ENCODE peak calls at places on chromosomes 5 and 9, in five cellular contexts. One of them, this sample, is unnamed.

GRCh38 chr5:168015506-168015905 is 275.9 kb upstream of the WWC1 start:
- DNase-seq in Calu3: no peak
- DNase-seq in tibial artery: no peak
- DNase-seq in SK-N-SH: no peak
- DNase-seq in RWPE2: no peak
- DNase-seq in this sample: no peak

GRCh38 chr9:89522261-89522978 is 24.5 kb upstream of the SEMA4D start:
- DNase-seq in Calu3: no peak
- DNase-seq in tibial artery: peak; percentile 54
- DNase-seq in SK-N-SH: no peak
- DNase-seq in RWPE2: no peak
- DNase-seq in this sample: no peak

GRCh38 chr9:129209109-129209508 is 31.0 kb upstream of the IER5L start:
- DNase-seq in Calu3: no peak
- DNase-seq in RWPE2: no peak
- DNase-seq in SK-N-SH: no peak
- DNase-seq in tibial artery: no peak
- DNase-seq in this sample: no peak

GRCh38 chr9:131397100-131397790 is 3.4 kb downstream of the PRRC2B start:
- DNase-seq in Calu3: no peak
- DNase-seq in SK-N-SH: no peak
- DNase-seq in RWPE2: no peak
- DNase-seq in tibial artery: no peak
- DNase-seq in this sample: peak; percentile 14

GRCh38 chr9:85142461-85143401 is 473.2 kb downstream of the NTRK2 start:
- DNase-seq in RWPE2: no peak
- DNase-seq in Calu3: no peak
- DNase-seq in tibial artery: peak; percentile 64
- DNase-seq in SK-N-SH: peak; percentile 20
- DNase-seq in this sample: no peak

GRCh38 chr9:99341686-99342085 is 119.6 kb downstream of the SEC61B start:
- DNase-seq in SK-N-SH: no peak
- DNase-seq in Calu3: no peak
- DNase-seq in tibial artery: no peak
- DNase-seq in RWPE2: no peak
- DNase-seq in this sample: no peak

GRCh38 chr9:107336718-107337360 is 53.8 kb downstream of the RAD23B start:
- DNase-seq in RWPE2: no peak
- DNase-seq in Calu3: peak; percentile 44
- DNase-seq in SK-N-SH: no peak
- DNase-seq in tibial artery: no peak
- DNase-seq in this sample: no peak

GRCh38 chr5:132476853-132477729 is 13.5 kb downstream of the IRF1 start:
- DNase-seq in SK-N-SH: no peak
- DNase-seq in Calu3: no peak
- DNase-seq in RWPE2: peak; percentile 66
- DNase-seq in tibial artery: peak; percentile 57
- DNase-seq in this sample: peak; percentile 62

GRCh38 chr9:89422151-89422918 is 75.6 kb downstream of the SEMA4D start:
- DNase-seq in RWPE2: no peak
- DNase-seq in Calu3: no peak
- DNase-seq in tibial artery: no peak
- DNase-seq in SK-N-SH: no peak
- DNase-seq in this sample: no peak

GRCh38 chr5:174073088-174073487 is 27.6 kb downstream of the NSG2 start:
- DNase-seq in Calu3: no peak
- DNase-seq in SK-N-SH: no peak
- DNase-seq in RWPE2: no peak
- DNase-seq in tibial artery: no peak
- DNase-seq in this sample: no peak

GRCh38 chr5:129459485-129460120 is 495 bp upstream of the ADAMTS19 start:
- DNase-seq in RWPE2: peak; percentile 59
- DNase-seq in SK-N-SH: peak; percentile 44
- DNase-seq in tibial artery: no peak
- DNase-seq in Calu3: no peak
- DNase-seq in this sample: peak; percentile 87

GRCh38 chr5:133404724-133405123 is 207.6 kb downstream of the FSTL4 start:
- DNase-seq in RWPE2: no peak
- DNase-seq in Calu3: no peak
- DNase-seq in SK-N-SH: no peak
- DNase-seq in tibial artery: no peak
- DNase-seq in this sample: no peak

GRCh38 chr9:93220627-93221425 is 36.9 kb downstream of the WNK2 start:
- DNase-seq in RWPE2: no peak
- DNase-seq in Calu3: no peak
- DNase-seq in SK-N-SH: no peak
- DNase-seq in tibial artery: no peak
- DNase-seq in this sample: no peak

GRCh38 chr9:120043448-120043847 is 536.5 kb downstream of the CDK5RAP2 start:
- DNase-seq in SK-N-SH: no peak
- DNase-seq in tibial artery: no peak
- DNase-seq in RWPE2: no peak
- DNase-seq in Calu3: no peak
- DNase-seq in this sample: no peak

GRCh38 chr9:124665391-124666058 is 105.6 kb downstream of the NR6A1 start:
- DNase-seq in RWPE2: no peak
- DNase-seq in SK-N-SH: no peak
- DNase-seq in Calu3: peak; percentile 11
- DNase-seq in tibial artery: no peak
- DNase-seq in this sample: no peak

GRCh38 chr9:137029058-137029922 is 1.3 kb upstream of the ABCA2 start:
- DNase-seq in RWPE2: no peak
- DNase-seq in Calu3: peak; percentile 79
- DNase-seq in SK-N-SH: peak; percentile 90
- DNase-seq in tibial artery: peak; percentile 82
- DNase-seq in this sample: no peak

GRCh38 chr9:121682201-121682600 is 30.8 kb downstream of the DAB2IP start:
- DNase-seq in SK-N-SH: no peak
- DNase-seq in Calu3: no peak
- DNase-seq in RWPE2: no peak
- DNase-seq in tibial artery: no peak
- DNase-seq in this sample: peak; percentile 44

GRCh38 chr5:54909911-54910870 is 75.2 kb downstream of the ESM1 start:
- DNase-seq in Calu3: no peak
- DNase-seq in RWPE2: no peak
- DNase-seq in SK-N-SH: no peak
- DNase-seq in tibial artery: no peak
- DNase-seq in this sample: no peak

GRCh38 chr5:27124590-27124989 is 86.2 kb upstream of the CDH9 start:
- DNase-seq in RWPE2: no peak
- DNase-seq in tibial artery: no peak
- DNase-seq in Calu3: peak; percentile 14
- DNase-seq in SK-N-SH: peak; percentile 45
- DNase-seq in this sample: no peak

GRCh38 chr5:67350185-67350584 is 153.6 kb upstream of the CD180 start:
- DNase-seq in Calu3: no peak
- DNase-seq in SK-N-SH: no peak
- DNase-seq in tibial artery: no peak
- DNase-seq in RWPE2: no peak
- DNase-seq in this sample: no peak

GRCh38 chr9:7316967-7317366 is 482.6 kb downstream of the DMAC1 start:
- DNase-seq in RWPE2: no peak
- DNase-seq in Calu3: no peak
- DNase-seq in SK-N-SH: no peak
- DNase-seq in tibial artery: no peak
- DNase-seq in this sample: no peak

GRCh38 chr5:6633469-6634326 is 458 bp downstream of the SRD5A1 start:
- DNase-seq in tibial artery: peak; percentile 69
- DNase-seq in SK-N-SH: peak; percentile 70
- DNase-seq in RWPE2: peak; percentile 68
- DNase-seq in Calu3: peak; percentile 45
- DNase-seq in this sample: no peak
- TF ChIP-seq CTCF in tibial artery: peak; percentile 10
- TF ChIP-seq CTCF in SK-N-SH: no peak
- TF ChIP-seq CTCF in RWPE2: no peak
- TF ChIP-seq CTCF in Calu3: no peak
- TF ChIP-seq CTCF in this sample: no peak

DNA sequence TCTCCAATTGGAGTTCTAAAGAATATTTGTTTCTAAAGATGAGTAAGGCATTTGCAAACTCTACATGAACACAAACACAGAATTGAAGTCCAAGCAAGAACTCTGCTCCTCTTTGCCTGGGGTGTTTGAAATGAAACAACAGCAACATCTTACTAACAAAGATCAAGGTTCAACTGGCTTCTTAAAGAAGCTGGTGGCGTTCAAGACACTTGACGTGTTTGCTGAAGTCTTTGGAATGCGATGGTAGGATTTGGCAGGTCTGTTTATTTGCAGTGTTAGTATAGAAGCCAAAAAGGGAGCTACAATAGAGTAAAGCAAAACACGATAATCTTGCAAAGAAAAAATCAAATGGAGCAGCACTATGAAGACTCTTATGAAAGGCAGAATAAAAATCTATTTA is 94.9 kb downstream of the BASP1 start:
- DNase-seq in Calu3: no peak
- DNase-seq in SK-N-SH: no peak
- DNase-seq in RWPE2: no peak
- DNase-seq in tibial artery: no peak
- DNase-seq in this sample: no peak
- TF ChIP-seq CTCF in Calu3: no peak
- TF ChIP-seq CTCF in SK-N-SH: no peak
- TF ChIP-seq CTCF in RWPE2: no peak
- TF ChIP-seq CTCF in tibial artery: no peak
- TF ChIP-seq CTCF in this sample: no peak

DNA sequence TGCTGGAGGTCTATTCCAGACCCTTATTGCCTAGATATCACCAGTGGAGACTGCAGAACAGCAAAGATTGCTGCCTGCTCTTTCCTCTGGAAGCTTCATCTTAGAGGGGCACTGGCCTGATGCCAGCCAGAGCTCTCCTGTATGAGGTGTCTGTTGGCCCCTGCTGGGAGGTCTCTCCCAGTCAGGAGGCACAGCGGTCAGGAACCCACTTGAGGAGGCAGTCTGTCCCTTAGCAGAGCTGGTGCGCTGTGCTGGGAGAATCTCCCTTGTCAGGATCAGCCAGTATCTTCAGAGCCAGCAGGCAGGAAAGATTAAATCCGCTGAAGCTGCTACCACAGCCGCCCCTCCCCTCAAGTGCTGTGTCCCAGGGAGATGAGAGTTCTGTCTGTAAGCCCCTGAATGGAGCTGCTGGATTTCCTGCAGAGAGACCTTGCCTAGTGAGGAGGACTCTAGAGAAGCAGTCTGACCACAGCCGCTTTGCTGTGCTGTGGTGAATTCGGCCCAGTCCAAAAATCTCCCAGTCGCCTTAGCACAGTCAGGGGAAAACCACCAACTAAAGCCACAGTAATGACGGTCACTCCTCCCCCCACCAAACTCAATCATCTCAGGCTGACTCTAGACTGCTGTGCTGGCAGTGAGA is 124.1 kb downstream of the JAKMIP2 start:
- DNase-seq in RWPE2: no peak
- DNase-seq in SK-N-SH: no peak
- DNase-seq in tibial artery: no peak
- DNase-seq in Calu3: no peak
- DNase-seq in this sample: no peak
- TF ChIP-seq CTCF in RWPE2: no peak
- TF ChIP-seq CTCF in SK-N-SH: no peak
- TF ChIP-seq CTCF in tibial artery: no peak
- TF ChIP-seq CTCF in Calu3: no peak
- TF ChIP-seq CTCF in this sample: no peak

GRCh38 chr5:88230546-88231066 is 38.0 kb downstream of the TMEM161B start:
- DNase-seq in Calu3: no peak
- DNase-seq in tibial artery: no peak
- DNase-seq in SK-N-SH: no peak
- DNase-seq in RWPE2: no peak
- DNase-seq in this sample: no peak
- TF ChIP-seq CTCF in Calu3: no peak
- TF ChIP-seq CTCF in tibial artery: no peak
- TF ChIP-seq CTCF in SK-N-SH: no peak
- TF ChIP-seq CTCF in RWPE2: no peak
- TF ChIP-seq CTCF in this sample: no peak

GRCh38 chr5:32145378-32145777 is 28.7 kb downstream of the GOLPH3 start:
- DNase-seq in RWPE2: no peak
- DNase-seq in tibial artery: no peak
- DNase-seq in Calu3: no peak
- DNase-seq in SK-N-SH: no peak
- DNase-seq in this sample: no peak

GRCh38 chr5:32147959-32148358 is 26.2 kb downstream of the GOLPH3 start:
- DNase-seq in tibial artery: no peak
- DNase-seq in SK-N-SH: no peak
- DNase-seq in Calu3: no peak
- DNase-seq in RWPE2: no peak
- DNase-seq in this sample: no peak

GRCh38 chr5:32147236-32147635 is 26.9 kb downstream of the GOLPH3 start:
- DNase-seq in tibial artery: no peak
- DNase-seq in RWPE2: no peak
- DNase-seq in Calu3: no peak
- DNase-seq in SK-N-SH: no peak
- DNase-seq in this sample: no peak

GRCh38 chr5:32144637-32145207 is 29.4 kb downstream of the GOLPH3 start:
- DNase-seq in SK-N-SH: peak; percentile 21
- DNase-seq in RWPE2: no peak
- DNase-seq in tibial artery: no peak
- DNase-seq in Calu3: no peak
- DNase-seq in this sample: no peak

GRCh38 chr5:32143991-32144636 is 30.0 kb downstream of the GOLPH3 start:
- DNase-seq in tibial artery: no peak
- DNase-seq in RWPE2: no peak
- DNase-seq in SK-N-SH: no peak
- DNase-seq in Calu3: no peak
- DNase-seq in this sample: no peak
- TF ChIP-seq CTCF in tibial artery: no peak
- TF ChIP-seq CTCF in RWPE2: no peak
- TF ChIP-seq CTCF in SK-N-SH: no peak
- TF ChIP-seq CTCF in Calu3: no peak
- TF ChIP-seq CTCF in this sample: no peak

DNA sequence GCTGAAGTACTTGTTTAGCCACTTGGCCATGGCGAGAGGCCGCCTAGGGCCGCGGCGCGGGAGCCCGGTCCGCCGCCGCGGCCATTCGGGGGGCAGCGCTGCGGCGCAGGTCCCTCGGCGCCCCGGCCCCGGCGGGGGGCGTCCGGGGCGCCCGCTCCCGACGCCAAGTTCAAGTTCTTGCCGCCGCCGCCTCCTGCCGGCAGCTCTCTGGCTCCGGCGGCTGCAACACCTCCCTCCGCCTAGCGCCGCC is 486 bp downstream of the SHB start:
- DNase-seq in RWPE2: no peak
- DNase-seq in SK-N-SH: peak; percentile 76
- DNase-seq in tibial artery: peak; percentile 77
- DNase-seq in Calu3: no peak
- DNase-seq in this sample: no peak
- TF ChIP-seq CTCF in RWPE2: peak; percentile 51
- TF ChIP-seq CTCF in SK-N-SH: no peak
- TF ChIP-seq CTCF in tibial artery: no peak
- TF ChIP-seq CTCF in Calu3: no peak
- TF ChIP-seq CTCF in this sample: no peak